ENCODE peak calls at places on chromosomes 16 and 17, in five cellular contexts. M, B, C, F and W are unnamed samples.

GRCh38 chr17:67635688-67636087 is 82.0 kb upstream of the NOL11 start:
- DNase-seq in F (no peak), C (no peak), M (no peak), B (no peak), W (no peak)

GRCh38 chr16:2455081-2455845 is 4.6 kb upstream of the TEDC2 start:
- DNase-seq in F (no peak), M (no peak), C (no peak), B (no peak), W (no peak)

GRCh38 chr17:8158267-8159031 is 4.3 kb downstream of the VAMP2 start:
- DNase-seq in F (peak; percentile 95), M (peak; percentile 94), B (peak; percentile 95), C (peak; percentile 91), W (peak; percentile 95)

GRCh38 chr16:84687715-84688114 is 12.1 kb upstream of the USP10 start:
- DNase-seq in C (no peak), B (peak; percentile 96), F (no peak), M (no peak), W (peak; percentile 98)

GRCh38 chr17:1890758-1891450 is 61.1 kb downstream of the RPA1 start:
- DNase-seq in C (no peak), F (no peak), M (no peak), B (peak; percentile 13), W (no peak)

GRCh38 chr17:72976971-72977767 is 115.3 kb downstream of the SLC39A11 start:
- DNase-seq in F (peak; percentile 77), C (peak; percentile 71), B (peak; percentile 96), M (peak; percentile 65), W (peak; percentile 95)

GRCh38 chr17:43549496-43549895 is 3.4 kb upstream of the ETV4 start:
- DNase-seq in B (no peak), M (no peak), F (no peak), C (no peak), W (no peak)

GRCh38 chr16:79439866-79440265 is 160.7 kb downstream of the MAF start:
- DNase-seq in F (no peak), M (no peak), C (no peak), B (no peak), W (no peak)

GRCh38 chr16:27468941-27469531 is 67.1 kb downstream of the IL21R start:
- DNase-seq in C (no peak), F (no peak), M (no peak), B (no peak), W (no peak)

GRCh38 chr17:14198013-14198412 is 38.6 kb downstream of the CDRT15 start:
- DNase-seq in C (no peak), F (no peak), B (no peak), M (no peak), W (no peak)

GRCh38 chr17:39872700-39873099 is 4.7 kb downstream of the ZPBP2 start:
- DNase-seq in M (no peak), F (no peak), B (no peak), C (no peak), W (peak; percentile 58)

GRCh38 chr17:21015564-21015963 is 27.2 kb downstream of the USP22 start:
- DNase-seq in C (no peak), M (no peak), F (peak; percentile 38), B (no peak), W (no peak)

GRCh38 chr16:50469744-50470301 is 78.4 kb upstream of the NKD1 start:
- DNase-seq in M (no peak), C (no peak), B (no peak), F (no peak), W (no peak)

GRCh38 chr16:31216116-31216469 is 842 bp downstream of the PYDC1 start:
- DNase-seq in M (no peak), F (no peak), B (no peak), C (no peak), W (no peak)
- H3K4me3 ChIP-seq in M (peak overlapping the region; percentile 53), F (no peak overlapping the region), B (no peak overlapping the region), C (peak overlapping the region; percentile 60), W (no peak overlapping the region)

GRCh38 chr17:78977992-78978973 is 1.4 kb downstream of the LGALS3BP start:
- DNase-seq in F (no peak), M (no peak), B (no peak), C (peak; percentile 59), W (no peak)
- TF ChIP-seq CTCF in F (no peak), M (no peak), B (peak; percentile 6), C (no peak), W (no peak)

GRCh38 chr16:22299036-22299435 is 1.8 kb downstream of the POLR3E start:
- DNase-seq in M (no peak), B (no peak), C (no peak), F (no peak), W (no peak)
- H3K4me3 ChIP-seq in M (no peak overlapping the region), B (no peak overlapping the region), C (peak overlapping the region; percentile 61), F (no peak overlapping the region), W (no peak overlapping the region)

DNA sequence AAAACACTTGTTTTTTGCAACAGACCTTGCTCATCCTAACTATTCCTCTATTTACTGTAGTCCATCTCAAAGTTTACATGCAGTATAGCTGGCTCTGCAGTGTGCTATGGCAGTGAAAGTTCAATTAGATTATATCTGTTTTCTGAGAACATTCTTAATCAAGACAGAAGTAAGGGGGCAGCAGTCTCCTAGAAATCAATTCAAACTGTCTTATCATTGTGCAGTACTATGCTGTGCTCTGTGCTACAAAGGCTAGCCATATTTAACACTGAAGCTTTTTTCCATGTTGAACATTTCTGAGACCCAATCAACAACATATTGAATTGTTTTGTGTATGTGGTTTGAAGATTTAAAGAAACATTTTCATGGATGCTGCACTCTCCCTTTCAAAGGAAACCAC is 11.4 kb downstream of the NETO2 start:
- DNase-seq in M (no peak), C (no peak), F (no peak), B (peak; percentile 46), W (peak; percentile 42)
- TF ChIP-seq CTCF in M (no peak), C (no peak), F (no peak), B (peak; percentile 28), W (no peak)

DNA sequence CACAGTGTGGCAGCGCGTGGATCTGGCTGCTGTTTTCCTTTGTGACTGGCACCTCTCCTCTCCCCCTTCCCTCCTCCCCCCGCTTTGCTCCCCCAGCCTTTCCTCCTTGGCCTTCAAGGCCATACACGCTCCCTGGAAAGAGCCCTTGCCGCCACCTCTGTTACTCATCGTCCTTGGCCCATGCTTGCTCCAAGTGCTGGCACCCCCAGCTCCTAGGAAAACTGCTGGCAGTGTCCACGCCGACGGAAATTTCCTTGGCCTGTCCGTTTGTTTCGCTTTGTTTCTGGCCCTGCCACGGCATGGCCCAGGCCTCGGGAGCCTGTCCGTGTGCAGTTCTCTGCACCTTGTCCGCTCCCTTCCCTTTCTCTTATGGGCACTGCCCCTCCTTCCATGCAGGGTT is 18.0 kb downstream of the CA5A start:
- DNase-seq in F (peak; percentile 90), C (no peak), M (no peak), B (no peak), W (peak; percentile 8)
- H3K4me3 ChIP-seq in F (peak overlapping the region; percentile 25), C (no peak overlapping the region), M (no peak overlapping the region), B (no peak overlapping the region), W (no peak overlapping the region)